ENCODE peak calls at places on chromosomes 1 and 21, in six cellular contexts. H, B, U, L, T and R are unnamed samples.

GRCh38 chr1:116879478-116880133 is 30.1 kb upstream of the PTGFRN start:
- DNase-seq in H (no peak), B (no peak), U (no peak), L (no peak), T (no peak), R (no peak)

GRCh38 chr1:112508242-112509004 is at the start of gene WNT2B:
- DNase-seq in H (peak; percentile 68), B (no peak), U (no peak), L (no peak), T (peak; percentile 36), R (no peak)

GRCh38 chr1:203216274-203217138 is 13.0 kb downstream of the CHIT1 start:
- DNase-seq in H (peak; percentile 56), B (no peak), U (peak; percentile 93), L (peak; percentile 31), T (peak; percentile 41), R (no peak)

GRCh38 chr1:234970731-234971476 is 157.7 kb downstream of the TOMM20 start:
- DNase-seq in H (peak; percentile 70), B (no peak), U (peak; percentile 71), L (no peak), T (no peak), R (peak; percentile 84)

GRCh38 chr1:204295666-204296065 is 64.1 kb downstream of the PLEKHA6 start:
- DNase-seq in H (no peak), B (no peak), U (no peak), L (no peak), T (no peak), R (no peak)

GRCh38 chr1:149917590-149918144 is at the start of gene SV2A:
- DNase-seq in H (peak; percentile 74), B (no peak), U (peak; percentile 88), L (no peak), T (peak; percentile 31), R (no peak)

GRCh38 chr1:194731025-194731424 is 1544.6 kb upstream of the B3GALT2 start:
- DNase-seq in H (no peak), B (no peak), U (no peak), L (no peak), T (no peak), R (peak; percentile 78)

GRCh38 chr1:201311356-201312011 is 28.2 kb downstream of the PKP1 start:
- DNase-seq in H (peak; percentile 28), B (no peak), U (no peak), L (no peak), T (no peak), R (peak; percentile 99)

GRCh38 chr1:157166581-157166980 is 28.4 kb upstream of the ETV3 start:
- DNase-seq in H (no peak), B (no peak), U (no peak), L (no peak), T (no peak), R (no peak)

GRCh38 chr1:162724583-162725120 is 65.8 kb upstream of the HSD17B7 start:
- DNase-seq in H (no peak), B (no peak), U (no peak), L (no peak), T (no peak), R (no peak)

GRCh38 chr1:202638019-202638887 is 72.0 kb downstream of the SYT2 start:
- DNase-seq in H (no peak), B (no peak), U (no peak), L (no peak), T (no peak), R (no peak)

GRCh38 chr1:202016022-202016624 is 5.7 kb downstream of the ELF3 start:
- DNase-seq in H (no peak), B (no peak), U (no peak), L (no peak), T (no peak), R (no peak)

GRCh38 chr1:224884428-224884827 is 45.0 kb upstream of the DNAH14 start:
- DNase-seq in H (no peak), B (no peak), U (no peak), L (peak; percentile 60), T (no peak), R (no peak)

GRCh38 chr1:1788136-1788535 is 9.9 kb upstream of the NADK start:
- DNase-seq in H (no peak), B (no peak), U (no peak), L (no peak), T (no peak), R (no peak)

GRCh38 chr1:24714859-24715520 is 30.3 kb upstream of the CLIC4 start:
- DNase-seq in H (peak; percentile 76), B (no peak), U (no peak), L (peak; percentile 86), T (no peak), R (no peak)

GRCh38 chr1:112735752-112736151 is 20.6 kb upstream of the PPM1J start:
- DNase-seq in H (peak; percentile 23), B (no peak), U (no peak), L (peak; percentile 80), T (no peak), R (peak; percentile 93)

GRCh38 chr1:8682573-8682972 is 134.9 kb downstream of the RERE start:
- DNase-seq in H (no peak), B (no peak), U (no peak), L (no peak), T (no peak), R (no peak)

GRCh38 chr21:39852726-39853510 is 14.3 kb upstream of the PCP4 start:
- DNase-seq in H (no peak), B (no peak), U (no peak), L (no peak), T (no peak), R (no peak)

GRCh38 chr1:200072636-200073285 is 45.3 kb downstream of the NR5A2 start:
- DNase-seq in H (no peak), B (no peak), U (no peak), L (no peak), T (no peak), R (no peak)

GRCh38 chr1:201982082-201982922 is at the start of gene RNPEP:
- DNase-seq in H (peak; percentile 79), B (peak; percentile 50), U (peak; percentile 61), L (peak; percentile 47), T (peak; percentile 65), R (no peak)

GRCh38 chr1:117067528-117068370 is 7.6 kb downstream of the TTF2 start:
- DNase-seq in H (peak; percentile 60), B (no peak), U (peak; percentile 61), L (peak; percentile 41), T (peak; percentile 32), R (peak; percentile 29)

GRCh38 chr1:163315773-163316374 is 5.9 kb upstream of the NUF2 start:
- DNase-seq in H (peak; percentile 23), B (no peak), U (peak; percentile 36), L (no peak), T (peak; percentile 28), R (peak; percentile 9)

GRCh38 chr1:99685516-99686180 is 39.7 kb downstream of the PALMD start:
- DNase-seq in H (peak; percentile 63), B (peak; percentile 38), U (peak; percentile 46), L (peak; percentile 63), T (peak; percentile 7), R (peak; percentile 31)

GRCh38 chr1:155526356-155526755 is 36.2 kb downstream of the ASH1L start:
- DNase-seq in H (no peak), B (no peak), U (no peak), L (no peak), T (no peak), R (no peak)

GRCh38 chr1:151942882-151943281 is 33.6 kb upstream of the THEM4 start:
- DNase-seq in H (no peak), B (no peak), U (no peak), L (peak; percentile 96), T (no peak), R (no peak)

GRCh38 chr1:201538618-201539551 is at the start of gene NAV1:
- DNase-seq in H (no peak), B (no peak), U (peak; percentile 45), L (peak; percentile 44), T (no peak), R (no peak)

GRCh38 chr1:69175078-69175477 is 392.6 kb upstream of the LRRC7 start:
- DNase-seq in H (no peak), B (no peak), U (no peak), L (no peak), T (no peak), R (no peak)

GRCh38 chr1:178311164-178311563 is 185.6 kb downstream of the CLEC20A start:
- DNase-seq in H (no peak), B (no peak), U (no peak), L (no peak), T (no peak), R (no peak)

GRCh38 chr1:241640867-241641542 is 836 bp upstream of the CHML start:
- DNase-seq in H (no peak), B (no peak), U (peak; percentile 25), L (no peak), T (no peak), R (no peak)

GRCh38 chr1:219555031-219555667 is 57.8 kb downstream of the ZC3H11B start:
- DNase-seq in H (no peak), B (no peak), U (no peak), L (peak; percentile 61), T (no peak), R (peak; percentile 33)

GRCh38 chr21:31332525-31332924 is 11.5 kb downstream of the TIAM1 start:
- DNase-seq in H (no peak), B (no peak), U (no peak), L (no peak), T (no peak), R (no peak)

GRCh38 chr1:88982055-88982454 is 10.4 kb downstream of the KYAT3 start:
- DNase-seq in H (no peak), B (no peak), U (no peak), L (no peak), T (no peak), R (no peak)

GRCh38 chr1:210362526-210362925 is 33.8 kb downstream of the HHAT start:
- DNase-seq in H (no peak), B (no peak), U (no peak), L (no peak), T (no peak), R (no peak)

GRCh38 chr1:201164645-201165044 is 10.4 kb upstream of the TMEM9 start:
- DNase-seq in H (no peak), B (no peak), U (no peak), L (no peak), T (no peak), R (no peak)

GRCh38 chr1:162019006-162019405 is 4.7 kb downstream of the OLFML2B start:
- DNase-seq in H (no peak), B (no peak), U (no peak), L (peak; percentile 38), T (no peak), R (peak; percentile 68)

GRCh38 chr1:11784993-11785769 is 20.6 kb downstream of the MTHFR start:
- DNase-seq in H (peak; percentile 61), B (no peak), U (peak; percentile 59), L (peak; percentile 49), T (peak; percentile 31), R (no peak)